ENCODE peak calls at places on chromosomes 2 and 18, in ten cellular contexts. Z is LHCN-M2; O is brain microvascular endothelial cell; Q is AG04449; R is Daoy; I is CD4-positive, alpha-beta T cell; F is dermis microvascular lymphatic vessel endothelial cell; N is caudate nucleus; V is omental fat pad; G is left ventricle myocardium superior. Y is an unnamed sample.

GRCh38 chr2:163455815-163456214 is 280.0 kb downstream of the FIGN start:
- DNase-seq in Z (no peak), O (no peak), Q (no peak), R (no peak), I (no peak), F (no peak), N (no peak), V (no peak), G (no peak), Y (no peak)

GRCh38 chr2:200397785-200398184 is 91.3 kb downstream of the SPATS2L start:
- DNase-seq in Z (peak), O (no peak), Q (no peak), R (peak), I (no peak), F (no peak), N (no peak), V (no peak), G (no peak), Y (no peak)

GRCh38 chr2:907706-908105 is 42.9 kb upstream of the SNTG2 start:
- DNase-seq in Z (no peak), O (no peak), Q (no peak), R (no peak), I (no peak), F (no peak), N (no peak), V (no peak), G (no peak), Y (peak)

GRCh38 chr2:45892757-45893156 is 241.3 kb downstream of the PRKCE start:
- DNase-seq in Z (no peak), O (no peak), Q (no peak), R (peak), I (no peak), F (no peak), N (no peak), V (no peak), G (no peak), Y (no peak)

GRCh38 chr18:33014060-33014796 is 241.4 kb upstream of the KLHL14 start:
- DNase-seq in Z (no peak), O (no peak), Q (no peak), R (peak), I (no peak), F (peak), N (no peak), V (no peak), G (no peak), Y (no peak)

GRCh38 chr2:170339324-170339723 is 161.4 kb downstream of the MYO3B start:
- DNase-seq in Z (no peak), O (no peak), Q (no peak), R (no peak), I (no peak), F (no peak), N (no peak), V (no peak), G (no peak), Y (no peak)

GRCh38 chr2:121006783-121007489 is 271.3 kb downstream of the GLI2 start:
- DNase-seq in Z (no peak), O (no peak), Q (no peak), R (no peak), I (no peak), F (no peak), N (no peak), V (no peak), G (no peak), Y (peak)

GRCh38 chr2:108553181-108553919 is 19.1 kb downstream of the LIMS1 start:
- DNase-seq in Z (no peak), O (no peak), Q (no peak), R (no peak), I (no peak), F (no peak), N (no peak), V (no peak), G (no peak), Y (no peak)

GRCh38 chr2:41922177-41922576 is 125.6 kb upstream of the PKDCC start:
- DNase-seq in Z (no peak), O (no peak), Q (no peak), R (no peak), I (no peak), F (no peak), N (no peak), V (no peak), G (no peak), Y (no peak)

GRCh38 chr2:240293126-240293864 is 142.2 kb upstream of the GPC1 start:
- DNase-seq in Z (no peak), O (no peak), Q (no peak), R (no peak), I (no peak), F (no peak), N (no peak), V (peak), G (no peak), Y (no peak)

GRCh38 chr2:9613291-9613690 is 17.5 kb downstream of the YWHAQ start:
- DNase-seq in Z (peak), O (peak), Q (peak), R (peak), I (no peak), F (no peak), N (no peak), V (no peak), G (no peak), Y (no peak)

GRCh38 chr18:49853436-49853835 is 40.1 kb upstream of the ACAA2 start:
- DNase-seq in Z (no peak), O (no peak), Q (no peak), R (no peak), I (no peak), F (no peak), N (no peak), V (no peak), G (no peak), Y (peak)

GRCh38 chr2:128425731-128426620 is 107.3 kb upstream of the HS6ST1 start:
- DNase-seq in Z (no peak), O (no peak), Q (peak), R (peak), I (no peak), F (no peak), N (no peak), V (peak), G (no peak), Y (peak)

GRCh38 chr18:32021756-32022564 is 3.3 kb downstream of the RNF125 start:
- DNase-seq in Z (no peak), O (no peak), Q (no peak), R (no peak), I (no peak), F (peak), N (no peak), V (no peak), G (no peak), Y (no peak)

GRCh38 chr2:138827426-138828054 is 47.4 kb upstream of the NXPH2 start:
- DNase-seq in Z (peak), O (peak), Q (peak), R (peak), I (no peak), F (peak), N (no peak), V (no peak), G (no peak), Y (peak)

GRCh38 chr2:12170151-12170550 is 423.7 kb downstream of the LPIN1 start:
- DNase-seq in Z (no peak), O (no peak), Q (no peak), R (no peak), I (no peak), F (no peak), N (no peak), V (no peak), G (no peak), Y (no peak)

GRCh38 chr2:226398580-226398979 is 401.0 kb downstream of the IRS1 start:
- DNase-seq in Z (peak), O (no peak), Q (no peak), R (no peak), I (no peak), F (no peak), N (no peak), V (no peak), G (no peak), Y (no peak)

GRCh38 chr2:149329068-149329467 is 1.3 kb upstream of the LYPD6 start:
- DNase-seq in Z (peak), O (no peak), Q (no peak), R (peak), I (no peak), F (no peak), N (no peak), V (no peak), G (no peak), Y (no peak)

GRCh38 chr18:10900435-10900834 is 248.9 kb downstream of the PIEZO2 start:
- DNase-seq in Z (no peak), O (no peak), Q (no peak), R (no peak), I (no peak), F (no peak), N (no peak), V (no peak), G (no peak), Y (no peak)

GRCh38 chr18:1018211-1018651 is 113.6 kb downstream of the ADCYAP1 start:
- DNase-seq in Z (no peak), O (no peak), Q (peak), R (peak), I (no peak), F (no peak), N (no peak), V (no peak), G (no peak), Y (no peak)

GRCh38 chr2:14942991-14943390 is 310.5 kb downstream of the LRATD1 start:
- DNase-seq in Z (no peak), O (no peak), Q (no peak), R (no peak), I (no peak), F (no peak), N (no peak), V (no peak), G (no peak), Y (no peak)

GRCh38 chr2:63059434-63060078 is 8.9 kb downstream of the OTX1 start:
- DNase-seq in Z (no peak), O (no peak), Q (no peak), R (no peak), I (no peak), F (no peak), N (no peak), V (no peak), G (no peak), Y (peak)

GRCh38 chr18:48766025-48766424 is 184.7 kb downstream of the SMAD7 start:
- DNase-seq in Z (no peak), O (no peak), Q (no peak), R (no peak), I (no peak), F (no peak), N (no peak), V (no peak), G (no peak), Y (no peak)

GRCh38 chr18:1840878-1841277 is 730.4 kb downstream of the METTL4 start:
- DNase-seq in Z (no peak), O (no peak), Q (no peak), R (no peak), I (no peak), F (no peak), N (no peak), V (no peak), G (no peak), Y (no peak)

GRCh38 chr2:232535761-232536530 is 3.5 kb upstream of the CHRNG start:
- DNase-seq in Z (no peak), O (no peak), Q (no peak), R (no peak), I (no peak), F (no peak), N (no peak), V (no peak), G (peak), Y (no peak)

GRCh38 chr2:241372376-241372992 is 16.4 kb downstream of the FARP2 start:
- DNase-seq in Z (peak), O (no peak), Q (no peak), R (no peak), I (no peak), F (no peak), N (no peak), V (no peak), G (no peak), Y (no peak)

GRCh38 chr2:56971383-56971974 is 787.7 kb downstream of the CCDC85A start:
- DNase-seq in Z (no peak), O (no peak), Q (no peak), R (no peak), I (no peak), F (no peak), N (no peak), V (no peak), G (no peak), Y (no peak)